ENCODE peak calls at places on chromosome 10, in seven cellular contexts. A is osteocyte; F is left ventricle myocardium superior; C is NCI-H187; P is activated CD8-positive, alpha-beta memory T cell treated with anti-CD3 and anti-CD28 coated beads, Interleukin-2, amount 50 U/mL, for 48 hours; H is NAMALWA; O is choroid plexus epithelial cell. K is an unnamed sample.

GRCh38 chr10:16606923-16607322 is 85.2 kb upstream of the C1QL3 start:
- DNase-seq in O (no peak), P (no peak), C (no peak), A (no peak), F (no peak), H (no peak), K (no peak)

GRCh38 chr10:11658801-11659368 is 47.4 kb upstream of the USP6NL start:
- DNase-seq in A (no peak), O (no peak), C (no peak), P (no peak), F (no peak), H (no peak), K (no peak)

GRCh38 chr10:61937631-61938284 is 36.3 kb downstream of the ARID5B start:
- DNase-seq in H (no peak), A (no peak), O (peak; percentile 67), C (no peak), P (no peak), F (no peak), K (no peak)

GRCh38 chr10:117137031-117137910 is 799 bp downstream of the VAX1 start:
- DNase-seq in P (peak; percentile 57), F (no peak), A (no peak), C (no peak), O (peak; percentile 8), H (no peak), K (no peak)

GRCh38 chr10:90856261-90856660 is 1.6 kb downstream of the HTR7 start:
- DNase-seq in O (peak; percentile 6), H (no peak), F (no peak), A (no peak), P (no peak), C (no peak), K (no peak)

GRCh38 chr10:114647545-114648138 is 10.4 kb downstream of the ABLIM1 start:
- DNase-seq in P (no peak), O (no peak), C (no peak), F (no peak), H (no peak), A (no peak), K (no peak)

GRCh38 chr10:70932415-70933196 is 44.2 kb upstream of the PCBD1 start:
- DNase-seq in C (no peak), A (no peak), H (no peak), O (no peak), F (peak; percentile 40), P (no peak), K (no peak)

GRCh38 chr10:61643316-61643751 is 19.4 kb upstream of the CABCOCO1 start:
- DNase-seq in O (peak; percentile 85), A (no peak), H (peak; percentile 3), P (no peak), F (no peak), C (no peak), K (no peak)

GRCh38 chr10:112202561-112203241 is 19.1 kb upstream of the GPAM start:
- DNase-seq in H (no peak), C (no peak), P (no peak), O (peak; percentile 67), A (no peak), F (no peak), K (no peak)

GRCh38 chr10:128180843-128181242 is 54.6 kb upstream of the MKI67 start:
- DNase-seq in H (peak; percentile 3), C (no peak), P (no peak), F (no peak), O (no peak), A (no peak), K (no peak)